ENCODE peak calls at places on chromosomes 12 and 14, in six cellular contexts. I is mesenchymal stem cell, X is H1, P is H9, A is IMR-90, S is trophoblast cell. L is an unnamed sample.

GRCh38 chr14:25358330-25358729 is 308.4 kb upstream of the STXBP6 start:
- DNase-seq in I (no peak), A (no peak), S (no peak), X (no peak), P (no peak), L (no peak)

GRCh38 chr12:4829161-4829792 is 80.4 kb upstream of the KCNA1 start:
- DNase-seq in I (no peak), S (no peak), X (no peak), A (no peak), P (no peak), L (no peak)

GRCh38 chr14:80784824-80785223 is 156.7 kb downstream of the CEP128 start:
- DNase-seq in P (no peak), I (peak), X (no peak), A (peak), S (peak), L (no peak)

GRCh38 chr14:83874662-83875061 is 1655.3 kb upstream of the FLRT2 start:
- DNase-seq in P (no peak), X (no peak), A (peak), I (peak), S (peak), L (no peak)

GRCh38 chr12:104055686-104056388 is 5.8 kb upstream of the GLT8D2 start:
- DNase-seq in A (peak), S (no peak), P (no peak), I (no peak), X (no peak), L (no peak)

GRCh38 chr14:59215353-59215752 is 26.9 kb downstream of the DAAM1 start:
- DNase-seq in S (peak), A (peak), P (no peak), I (no peak), X (no peak), L (no peak)

GRCh38 chr12:75315518-75315917 is 14.6 kb downstream of the CAPS2 start:
- DNase-seq in I (peak), A (peak), P (no peak), X (no peak), S (no peak), L (no peak)

GRCh38 chr14:65791551-65791981 is 379.0 kb downstream of the FUT8 start:
- DNase-seq in X (no peak), A (peak), P (no peak), S (peak), I (no peak), L (no peak)

GRCh38 chr12:131797588-131797934 is 30.6 kb upstream of the MMP17 start:
- DNase-seq in P (no peak), X (no peak), S (no peak), I (no peak), A (no peak), L (no peak)

GRCh38 chr14:93525691-93526451 is 95.1 kb downstream of the UNC79 start:
- DNase-seq in P (no peak), X (no peak), S (no peak), I (no peak), A (peak), L (no peak)

GRCh38 chr12:20201733-20202132 is 166.6 kb upstream of the PDE3A start:
- DNase-seq in X (no peak), P (no peak), A (no peak), S (no peak), I (no peak), L (no peak)

GRCh38 chr12:12501121-12501520 is 61.5 kb downstream of the DUSP16 start:
- DNase-seq in P (no peak), S (no peak), I (no peak), A (no peak), X (no peak), L (no peak)

GRCh38 chr14:104676694-104677505 is 12.5 kb upstream of the INF2 start:
- DNase-seq in A (no peak), P (no peak), S (no peak), I (peak), X (peak), L (no peak)

GRCh38 chr14:30921305-30921704 is 46.9 kb downstream of the COCH start:
- DNase-seq in X (no peak), I (no peak), S (no peak), P (no peak), A (peak), L (no peak)

GRCh38 chr12:9674226-9674590 is 4.7 kb downstream of the CLEC2D start:
- DNase-seq in I (no peak), A (no peak), S (no peak), P (no peak), X (no peak), L (no peak)

GRCh38 chr12:123267991-123268843 is 3.4 kb downstream of the CDK2AP1 start:
- DNase-seq in A (no peak), X (no peak), I (no peak), P (no peak), S (no peak), L (no peak)

GRCh38 chr12:124774462-124775167 is 89.0 kb downstream of the SCARB1 start:
- DNase-seq in P (no peak), A (peak), X (no peak), I (peak), S (peak), L (no peak)

GRCh38 chr14:66979083-66979974 is 209.9 kb upstream of the GARIN2 start:
- DNase-seq in A (no peak), S (no peak), P (no peak), I (peak), X (no peak), L (no peak)

GRCh38 chr14:90531497-90531896 is 134.7 kb downstream of the CALM1 start:
- DNase-seq in S (no peak), P (no peak), X (no peak), I (no peak), A (no peak), L (no peak)

GRCh38 chr12:442235-442884 is 17.4 kb upstream of the B4GALNT3 start:
- DNase-seq in A (peak), I (peak), S (peak), X (peak), P (peak), L (peak)

GRCh38 chr12:62767506-62767905 is 167.4 kb downstream of the PPM1H start:
- DNase-seq in P (no peak), S (peak), A (peak), I (no peak), X (no peak), L (no peak)

GRCh38 chr12:62771828-62772227 is 163.1 kb downstream of the PPM1H start:
- DNase-seq in A (no peak), I (no peak), X (no peak), P (no peak), S (no peak), L (no peak)

GRCh38 chr12:62767946-62768345 is 167.0 kb downstream of the PPM1H start:
- DNase-seq in I (no peak), S (no peak), P (no peak), A (no peak), X (no peak), L (no peak)

GRCh38 chr12:62766516-62766915 is 168.4 kb downstream of the PPM1H start:
- DNase-seq in P (no peak), I (no peak), S (no peak), X (no peak), A (no peak), L (no peak)

GRCh38 chr12:62769076-62769619 is 165.8 kb downstream of the PPM1H start:
- DNase-seq in S (no peak), I (no peak), A (no peak), X (no peak), P (no peak), L (no peak)
- H2AK5ac ChIP-seq in S (no peak), I (no peak), A (no peak), X (no peak), P (no peak), L (no peak)

GRCh38 chr12:106084759-106085158 is 54.0 kb downstream of the NUAK1 start:
- DNase-seq in S (no peak), I (no peak), A (no peak), X (no peak), P (no peak), L (no peak)

GRCh38 chr12:106085213-106085612 is 53.5 kb downstream of the NUAK1 start:
- DNase-seq in S (no peak), A (no peak), P (no peak), I (no peak), X (no peak), L (no peak)

GRCh38 chr12:106082216-106083175 is 56.3 kb downstream of the NUAK1 start:
- DNase-seq in P (no peak), I (peak), X (no peak), S (no peak), A (peak), L (no peak)

GRCh38 chr12:106086696-106087095 is 52.1 kb downstream of the NUAK1 start:
- DNase-seq in I (no peak), A (no peak), P (no peak), S (no peak), X (no peak), L (no peak)

GRCh38 chr12:106084048-106084671 is 54.6 kb downstream of the NUAK1 start:
- DNase-seq in X (peak), S (peak), A (peak), P (peak), I (peak), L (peak)
- H2BK5ac ChIP-seq in X (peak), S (peak), A (peak), P (no peak), I (peak), L (no peak)

GRCh38 chr12:89994901-89995300 is 286.3 kb upstream of the ATP2B1 start:
- DNase-seq in A (no peak), I (no peak), X (no peak), S (no peak), P (no peak), L (no peak)

GRCh38 chr12:89992668-89993401 is 284.2 kb upstream of the ATP2B1 start:
- DNase-seq in P (no peak), A (no peak), X (no peak), S (peak), I (peak), L (no peak)

GRCh38 chr12:89988556-89988955 is 279.9 kb upstream of the ATP2B1 start:
- DNase-seq in X (no peak), A (no peak), S (no peak), P (no peak), I (no peak), L (no peak)

GRCh38 chr12:89993632-89994031 is 285.0 kb upstream of the ATP2B1 start:
- DNase-seq in S (peak), A (no peak), X (no peak), I (no peak), P (no peak), L (no peak)

GRCh38 chr12:89991807-89992206 is 283.2 kb upstream of the ATP2B1 start:
- DNase-seq in A (no peak), P (no peak), X (no peak), S (no peak), I (no peak), L (no peak)
- H2AFZ ChIP-seq in A (no peak), P (no peak), X (no peak), S (no peak), I (no peak), L (no peak)

DNA sequence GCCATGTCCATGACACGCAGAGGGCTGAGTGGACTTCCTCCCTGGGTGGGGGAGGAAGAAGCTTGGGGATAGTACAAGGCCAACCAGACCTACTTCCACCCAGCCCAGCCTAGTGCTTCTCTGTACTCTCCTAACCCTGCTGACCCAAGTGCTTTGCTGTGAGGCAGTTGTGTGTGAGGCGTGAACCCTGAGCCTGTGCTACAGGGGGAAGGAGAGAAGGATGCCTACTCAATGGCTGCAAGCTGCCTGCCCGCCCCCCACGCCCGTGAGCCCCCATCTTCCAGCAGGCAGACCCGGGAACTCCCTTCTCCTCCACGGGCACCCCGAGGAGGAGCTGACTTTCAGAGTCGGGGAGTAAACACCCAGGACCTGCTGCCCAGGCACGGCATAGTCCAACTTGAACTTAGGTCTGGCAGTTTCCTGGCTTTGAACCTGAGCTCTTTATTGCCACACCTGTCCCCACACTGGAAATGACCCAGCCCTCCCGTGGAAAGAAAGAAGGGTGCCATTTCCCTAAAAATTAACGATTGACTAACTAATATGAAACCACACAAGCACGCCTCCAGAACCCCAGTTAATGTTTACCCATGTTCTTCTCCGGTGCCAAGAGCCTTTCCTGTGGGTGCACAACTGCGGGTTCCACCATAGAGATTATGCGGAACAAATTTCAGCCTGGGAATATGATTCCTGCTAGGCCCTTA is 10.8 kb downstream of the ALDH2 start:
- DNase-seq in X (no peak), P (no peak), S (no peak), I (no peak), A (no peak), L (no peak)
- H2AK5ac ChIP-seq in X (no peak), P (no peak), S (peak), I (peak), A (peak), L (no peak)

GRCh38 chr12:48177985-48178384 is 5.5 kb upstream of the CCDC184 start:
- DNase-seq in I (no peak), S (no peak), P (no peak), A (no peak), X (no peak), L (no peak)
- H2BK5ac ChIP-seq in I (no peak), S (no peak), P (no peak), A (no peak), X (no peak), L (no peak)

GRCh38 chr14:21539154-21539940 is 13.2 kb upstream of the SALL2 start:
- DNase-seq in P (no peak), I (no peak), S (no peak), X (no peak), A (no peak), L (peak)

GRCh38 chr14:21537088-21537424 is 10.9 kb upstream of the SALL2 start:
- DNase-seq in P (no peak), A (no peak), X (no peak), S (no peak), I (no peak), L (peak)

GRCh38 chr14:21534576-21534975 is 8.4 kb upstream of the SALL2 start:
- DNase-seq in X (no peak), S (no peak), P (peak), I (no peak), A (no peak), L (no peak)

GRCh38 chr14:21535545-21536394 is 9.6 kb upstream of the SALL2 start:
- DNase-seq in X (no peak), P (no peak), I (no peak), A (no peak), S (no peak), L (no peak)

GRCh38 chr14:21536395-21537087 is 10.4 kb upstream of the SALL2 start:
- DNase-seq in X (peak), P (peak), I (no peak), A (no peak), S (no peak), L (peak)
- H2AFZ ChIP-seq in X (no peak), P (no peak), I (peak), A (peak), S (peak), L (peak)

GRCh38 chr12:3138896-3139590 is 61.9 kb downstream of the TSPAN9 start:
- DNase-seq in P (no peak), I (no peak), S (no peak), X (peak), A (no peak), L (no peak)
- H2AK5ac ChIP-seq in P (no peak), I (no peak), S (no peak), X (no peak), A (no peak), L (peak)

L was measured in neuronal stem cell.